ENCODE peak calls at places on chromosomes 13 and 19, in six cellular contexts. S, W, C, Z, K and N are unnamed samples. For H3K4me1, the result is how much of the 10 kb centered on the place peaks cover.

GRCh38 chr13:50156722-50157121 is 141.5 kb downstream of the KCNRG start:
- DNase-seq in S (no peak), W (no peak), C (no peak), Z (no peak), K (no peak), N (no peak)

GRCh38 chr19:35170359-35171061 is 16.0 kb downstream of the FXYD5 start:
- DNase-seq in S (no peak), W (no peak), C (no peak), Z (no peak), K (no peak), N (no peak)

GRCh38 chr19:37654525-37654832 is 786 bp downstream of the ZFP30 start:
- DNase-seq in S (no peak), W (peak), C (no peak), Z (no peak), K (no peak), N (no peak)

GRCh38 chr19:35176183-35176570 is 21.6 kb downstream of the FXYD5 start:
- DNase-seq in S (no peak), W (no peak), C (no peak), Z (no peak), K (no peak), N (no peak)

GRCh38 chr13:80134360-80134759 is 206.6 kb downstream of the SPRY2 start:
- DNase-seq in S (no peak), W (no peak), C (no peak), Z (no peak), K (no peak), N (no peak)

GRCh38 chr19:39934584-39935233 is at the start of gene FCGBP:
- DNase-seq in S (no peak), W (no peak), C (no peak), Z (no peak), K (no peak), N (peak)

GRCh38 chr13:105410602-105411001 is 1124.9 kb downstream of the EFNB2 start:
- DNase-seq in S (peak), W (peak), C (no peak), Z (peak), K (peak), N (peak)

GRCh38 chr13:30308548-30308947 is 1.2 kb upstream of the KATNAL1 start:
- DNase-seq in S (no peak), W (no peak), C (no peak), Z (no peak), K (peak), N (no peak)

GRCh38 chr13:100573121-100573520 is 15.5 kb downstream of the GGACT start:
- DNase-seq in S (no peak), W (peak), C (peak), Z (peak), K (peak), N (peak)

GRCh38 chr13:113052971-113053370 is 52.6 kb upstream of the F7 start:
- DNase-seq in S (peak), W (no peak), C (no peak), Z (no peak), K (no peak), N (no peak)

GRCh38 chr13:46475586-46475991 is 77.4 kb upstream of the LRCH1 start:
- DNase-seq in S (no peak), W (no peak), C (no peak), Z (no peak), K (no peak), N (no peak)

GRCh38 chr13:23289917-23290357 is 109.2 kb downstream of the SGCG start:
- DNase-seq in S (no peak), W (no peak), C (no peak), Z (no peak), K (no peak), N (no peak)

GRCh38 chr19:38669532-38669931 is 22.1 kb downstream of the ACTN4 start:
- DNase-seq in S (no peak), W (no peak), C (no peak), Z (no peak), K (no peak), N (no peak)

GRCh38 chr13:47188802-47189201 is 291.9 kb upstream of the HTR2A start:
- DNase-seq in S (no peak), W (no peak), C (no peak), Z (no peak), K (no peak), N (no peak)

GRCh38 chr13:29457299-29457698 is 138.2 kb downstream of the SLC7A1 start:
- DNase-seq in S (no peak), W (no peak), C (no peak), Z (no peak), K (no peak), N (no peak)

GRCh38 chr19:42122691-42123607 is 9.3 kb downstream of the POU2F2 start:
- DNase-seq in S (no peak), W (no peak), C (peak), Z (no peak), K (no peak), N (no peak)

GRCh38 chr19:55449469-55449868 is 6.4 kb upstream of the SHISA7 start:
- DNase-seq in S (no peak), W (no peak), C (no peak), Z (no peak), K (no peak), N (no peak)

GRCh38 chr13:91572944-91573535 is 174.6 kb downstream of the GPC5 start:
- DNase-seq in S (no peak), W (no peak), C (no peak), Z (no peak), K (no peak), N (no peak)

GRCh38 chr13:35768551-35768950 is 292.1 kb upstream of the MAB21L1 start:
- DNase-seq in S (no peak), W (no peak), C (no peak), Z (no peak), K (no peak), N (no peak)

GRCh38 chr13:25687622-25688225 is 315.9 kb downstream of the ATP8A2 start:
- DNase-seq in S (no peak), W (no peak), C (no peak), Z (no peak), K (no peak), N (peak)

GRCh38 chr19:418761-419632 is 10.1 kb upstream of the C2CD4C start:
- DNase-seq in S (peak), W (no peak), C (no peak), Z (no peak), K (no peak), N (no peak)

GRCh38 chr13:80132741-80133601 is 208.0 kb downstream of the SPRY2 start:
- DNase-seq in S (no peak), W (peak), C (no peak), Z (peak), K (no peak), N (peak)

GRCh38 chr13:74683411-74683810 is 549.2 kb upstream of the KLF12 start:
- DNase-seq in S (no peak), W (no peak), C (no peak), Z (no peak), K (no peak), N (no peak)

GRCh38 chr19:50669319-50670101 is 20.3 kb downstream of the C19orf81 start:
- DNase-seq in S (no peak), W (peak), C (no peak), Z (no peak), K (peak), N (peak)

GRCh38 chr19:4686700-4687099 is 16.6 kb upstream of the MYDGF start:
- DNase-seq in S (no peak), W (no peak), C (no peak), Z (no peak), K (no peak), N (no peak)

GRCh38 chr13:27942972-27943371 is 23.2 kb downstream of the PDX1 start:
- DNase-seq in S (no peak), W (no peak), C (no peak), Z (no peak), K (no peak), N (no peak)

GRCh38 chr19:1622007-1622406 is 16.7 kb upstream of the UQCR11 start:
- DNase-seq in S (peak), W (no peak), C (no peak), Z (no peak), K (no peak), N (no peak)

GRCh38 chr19:23799321-23799720 is 40.6 kb upstream of the ZNF681 start:
- DNase-seq in S (no peak), W (no peak), C (peak), Z (no peak), K (no peak), N (no peak)

GRCh38 chr19:43759515-43759914 is 4.8 kb upstream of the SMG9 start:
- DNase-seq in S (no peak), W (peak), C (no peak), Z (no peak), K (peak), N (no peak)

GRCh38 chr13:98173431-98173921 is 3.6 kb downstream of the RNF113B start:
- DNase-seq in S (no peak), W (no peak), C (no peak), Z (no peak), K (no peak), N (peak)
- TF ChIP-seq POLR2A in S (no peak), W (no peak), C (no peak), Z (no peak), K (no peak), N (no peak)

GRCh38 chr13:110214637-110215036 is 92.3 kb downstream of the COL4A1 start:
- DNase-seq in S (no peak), W (no peak), C (no peak), Z (no peak), K (no peak), N (no peak)

GRCh38 chr13:110215606-110216005 is 91.4 kb downstream of the COL4A1 start:
- DNase-seq in S (no peak), W (no peak), C (no peak), Z (no peak), K (no peak), N (no peak)

GRCh38 chr13:110216006-110216402 is 91.0 kb downstream of the COL4A1 start:
- DNase-seq in S (no peak), W (no peak), C (no peak), Z (no peak), K (no peak), N (no peak)

GRCh38 chr13:110217811-110218210 is 89.1 kb downstream of the COL4A1 start:
- DNase-seq in S (no peak), W (no peak), C (no peak), Z (no peak), K (no peak), N (no peak)

DNA sequence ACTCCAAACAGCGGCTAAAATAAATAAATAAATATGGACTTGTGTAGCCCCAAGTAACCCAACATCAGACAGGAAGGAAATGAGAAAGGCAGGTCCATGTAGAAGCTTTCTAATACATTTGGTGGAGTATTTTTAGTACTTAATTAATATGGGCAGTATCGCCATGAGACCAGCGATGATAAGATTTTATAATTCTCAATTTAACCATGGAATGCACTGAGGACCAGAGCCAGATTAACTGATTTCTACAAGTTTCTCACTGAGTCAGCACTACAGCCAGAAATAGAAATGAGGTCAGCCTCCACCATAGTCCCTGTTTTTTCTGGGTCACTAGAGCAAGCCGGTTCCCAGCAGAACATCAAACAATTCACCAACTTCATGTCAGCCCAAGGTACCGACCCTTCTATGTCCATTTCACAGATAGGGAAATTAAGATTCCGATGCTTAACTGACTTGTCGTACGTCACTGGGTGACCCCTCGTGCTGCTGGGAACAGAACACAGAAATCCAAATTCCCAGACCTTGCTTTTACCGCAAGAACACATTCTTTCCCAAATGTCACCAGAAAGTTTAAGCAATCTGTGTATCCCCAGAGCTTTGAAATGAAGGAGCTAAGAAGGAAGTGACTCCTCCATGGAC is 90.4 kb downstream of the COL4A1 start:
- DNase-seq in S (no peak), W (no peak), C (no peak), Z (no peak), K (no peak), N (no peak)
- TF ChIP-seq EP300 in S (peak), W (no peak), C (no peak), Z (peak), K (no peak), N (peak)

DNA sequence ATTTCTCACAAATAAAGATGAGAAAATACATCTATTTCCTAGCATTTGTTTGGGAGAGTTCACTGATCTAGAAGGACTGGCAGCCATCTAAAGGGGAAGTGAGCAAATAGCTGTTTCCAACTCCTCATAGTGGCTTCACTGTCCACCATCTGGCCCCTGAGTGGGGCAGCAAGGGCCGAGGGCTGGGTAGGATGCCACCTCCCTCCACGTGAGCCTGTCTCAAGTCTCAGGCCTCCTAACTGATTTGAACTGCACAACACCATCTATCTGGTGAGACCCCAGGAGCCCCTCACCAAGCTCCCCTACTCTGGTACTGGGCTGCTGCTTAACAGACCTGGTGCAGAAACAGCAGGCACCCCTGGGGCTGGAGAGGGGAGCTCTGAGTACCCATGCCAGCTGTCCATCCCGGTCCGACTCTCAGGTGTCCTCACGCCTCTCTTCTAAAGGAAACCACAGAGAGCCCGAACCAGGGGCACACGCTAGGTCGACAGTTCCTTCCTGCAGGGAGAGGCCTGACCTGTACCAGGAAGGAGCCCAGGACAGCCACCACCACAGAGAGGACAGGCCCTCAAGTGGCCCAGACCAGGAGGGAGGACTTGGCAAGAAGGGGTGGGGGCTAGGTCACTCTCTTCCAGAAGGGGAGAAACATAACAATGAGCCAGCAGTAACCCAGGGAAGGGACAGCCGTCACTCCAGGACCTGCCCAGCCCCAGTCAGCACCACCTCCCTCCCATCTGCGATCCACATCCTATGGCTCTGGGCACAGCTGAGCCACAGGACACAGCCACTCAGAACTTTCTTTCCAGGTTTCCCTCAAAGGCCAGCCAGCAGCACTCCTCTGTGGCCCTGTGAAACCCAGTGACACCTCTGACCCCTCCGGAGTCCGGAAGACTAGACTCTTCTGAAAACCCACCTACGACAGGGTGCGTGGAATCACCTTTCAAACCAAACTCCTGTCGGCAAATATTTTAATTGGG is 12.9 kb upstream of the SLC35E1 start:
- DNase-seq in S (no peak), W (no peak), C (no peak), Z (no peak), K (peak), N (no peak)
- H3K4me1 ChIP-seq in S (half or more), W (under half), C (half or more), Z (half or more), K (half or more), N (half or more)

DNA sequence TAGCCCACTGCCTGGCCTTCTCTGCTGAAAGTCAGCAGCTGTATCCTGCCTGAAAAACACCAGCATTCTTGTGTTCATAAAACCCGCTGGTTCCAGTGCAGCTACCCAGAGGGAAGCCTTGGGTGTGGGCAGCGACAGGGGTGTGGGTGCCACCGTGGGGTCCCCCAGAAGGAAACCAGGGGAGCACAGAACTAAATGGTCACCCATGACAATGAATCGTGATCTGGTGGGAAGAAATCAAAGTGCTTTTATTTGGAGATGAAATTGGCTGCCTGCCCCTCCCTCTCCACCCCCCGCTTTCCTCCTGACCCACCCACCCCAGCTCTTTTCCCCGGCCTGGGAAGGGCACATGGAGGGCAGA is 13.7 kb downstream of the RASA3 start:
- DNase-seq in S (no peak), W (peak), C (no peak), Z (no peak), K (no peak), N (no peak)
- TF ChIP-seq POLR2A in S (no peak), W (no peak), C (no peak), Z (no peak), K (no peak), N (no peak)

GRCh38 chr19:13865578-13866462 is 11.1 kb upstream of the NANOS3 start:
- DNase-seq in S (peak), W (no peak), C (no peak), Z (no peak), K (no peak), N (no peak)
- TF ChIP-seq EP300 in S (no peak), W (no peak), C (no peak), Z (no peak), K (no peak), N (no peak)

GRCh38 chr19:47512948-47513319 is 1.9 kb downstream of the NAPA start:
- DNase-seq in S (no peak), W (no peak), C (no peak), Z (no peak), K (no peak), N (no peak)
- H3K4me1 ChIP-seq in S (half or more), W (under half), C (under half), Z (under half), K (half or more), N (under half)

GRCh38 chr13:20903164-20903475 is 574 bp upstream of the XPO4 start:
- DNase-seq in S (no peak), W (no peak), C (no peak), Z (no peak), K (no peak), N (no peak)

GRCh38 chr13:20901668-20902437 is 693 bp downstream of the XPO4 start:
- DNase-seq in S (peak), W (peak), C (no peak), Z (no peak), K (peak), N (peak)

GRCh38 chr13:20904908-20905307 is 2.4 kb upstream of the XPO4 start:
- DNase-seq in S (no peak), W (no peak), C (no peak), Z (no peak), K (no peak), N (no peak)

GRCh38 chr13:20902438-20903163 is at the start of gene XPO4:
- DNase-seq in S (peak), W (peak), C (no peak), Z (peak), K (peak), N (peak)
- TF ChIP-seq POLR2A in S (no peak), W (peak), C (peak), Z (peak), K (peak), N (peak)